ENCODE peak calls at places on chromosome 14, in eight cellular contexts. W, S, N, U, J, K, B and L are unnamed samples.

GRCh38 chr14:26598672-26599131 is 869 bp upstream of the NOVA1 start:
- DNase-seq in J (no peak), N (no peak), B (no peak), U (no peak), W (no peak), S (no peak), K (no peak), L (peak)

GRCh38 chr14:63276016-63276415 is 42.7 kb downstream of the GPHB5 start:
- DNase-seq in W (no peak), S (no peak), N (no peak), B (no peak), U (no peak), K (no peak), J (no peak), L (no peak)

GRCh38 chr14:45891417-45892080 is 638.5 kb upstream of the MIS18BP1 start:
- DNase-seq in S (peak), K (peak), U (no peak), J (no peak), W (no peak), N (no peak), B (no peak), L (no peak)

GRCh38 chr14:70811578-70811977 is 2.3 kb upstream of the MAP3K9 start:
- DNase-seq in S (no peak), N (no peak), W (no peak), J (no peak), B (no peak), U (no peak), K (no peak), L (no peak)

GRCh38 chr14:65263161-65263788 is 149.3 kb upstream of the FUT8 start:
- DNase-seq in K (no peak), W (no peak), N (no peak), B (no peak), S (no peak), U (no peak), J (no peak), L (no peak)

GRCh38 chr14:94164685-94165431 is 9.3 kb upstream of the PPP4R4 start:
- DNase-seq in N (no peak), B (no peak), W (no peak), K (no peak), U (no peak), S (no peak), J (no peak), L (no peak)

GRCh38 chr14:105184461-105184860 is 3.3 kb upstream of the NUDT14 start:
- DNase-seq in B (no peak), N (no peak), W (no peak), J (no peak), U (no peak), K (no peak), S (no peak), L (no peak)

GRCh38 chr14:89252887-89253532 is 164.0 kb downstream of the FOXN3 start:
- DNase-seq in N (no peak), W (no peak), U (no peak), S (peak), K (no peak), B (no peak), J (no peak), L (no peak)

GRCh38 chr14:72844528-72844927 is 49.4 kb downstream of the DPF3 start:
- DNase-seq in W (no peak), B (no peak), S (no peak), U (no peak), K (no peak), N (no peak), J (no peak), L (no peak)

GRCh38 chr14:49581961-49582210 is 4.3 kb downstream of the RPS29 start:
- DNase-seq in B (no peak), S (no peak), U (no peak), N (no peak), W (no peak), K (no peak), J (no peak), L (no peak)

GRCh38 chr14:54778618-54779017 is 124.0 kb downstream of the GCH1 start:
- DNase-seq in S (no peak), N (no peak), B (no peak), J (peak), K (no peak), W (no peak), U (no peak), L (no peak)

GRCh38 chr14:90624732-90625444 is 191.3 kb downstream of the TTC7B start:
- DNase-seq in U (no peak), N (no peak), S (no peak), B (no peak), J (no peak), W (no peak), K (no peak), L (no peak)

GRCh38 chr14:64715146-64715627 is 11.0 kb downstream of the PLEKHG3 start:
- DNase-seq in J (no peak), W (no peak), U (no peak), N (no peak), K (no peak), B (no peak), S (no peak), L (no peak)

GRCh38 chr14:50620341-50620740 is 47.8 kb downstream of the SAV1 start:
- DNase-seq in B (no peak), S (no peak), W (no peak), K (no peak), N (no peak), U (no peak), J (no peak), L (no peak)

GRCh38 chr14:62497708-62498107 is 547.5 kb downstream of the KCNH5 start:
- DNase-seq in W (no peak), J (no peak), B (no peak), S (no peak), U (no peak), N (no peak), K (no peak), L (no peak)

GRCh38 chr14:74976264-74977113 is 21.1 kb upstream of the PGF start:
- DNase-seq in B (no peak), W (no peak), N (no peak), U (no peak), S (no peak), K (no peak), J (no peak), L (no peak)

GRCh38 chr14:39491134-39491541 is 58.9 kb upstream of the FBXO33 start:
- DNase-seq in S (no peak), K (no peak), J (no peak), W (peak), U (no peak), B (no peak), N (peak), L (no peak)

GRCh38 chr14:65850429-65851145 is 438.1 kb downstream of the FUT8 start:
- DNase-seq in S (no peak), K (no peak), B (no peak), N (no peak), U (no peak), W (no peak), J (no peak), L (no peak)

GRCh38 chr14:96844857-96845570 is 47.8 kb downstream of the VRK1 start:
- DNase-seq in U (no peak), S (no peak), K (no peak), B (no peak), N (no peak), J (no peak), W (no peak), L (no peak)

GRCh38 chr14:87411370-87411769 is 581.6 kb downstream of the GALC start:
- DNase-seq in K (no peak), S (no peak), U (no peak), B (no peak), W (no peak), J (no peak), N (no peak), L (no peak)

GRCh38 chr14:33799705-33800269 is 151.1 kb downstream of the EGLN3 start:
- DNase-seq in U (peak), W (no peak), S (no peak), K (peak), J (peak), B (no peak), N (no peak), L (no peak)

GRCh38 chr14:37709419-37710195 is 114.2 kb downstream of the TTC6 start:
- DNase-seq in U (no peak), B (no peak), N (peak), K (no peak), J (no peak), W (no peak), S (no peak), L (no peak)

GRCh38 chr14:104116544-104117340 is 21.6 kb upstream of the KIF26A start:
- DNase-seq in B (peak), U (peak), K (peak), S (no peak), J (peak), N (peak), W (no peak), L (no peak)

DNA sequence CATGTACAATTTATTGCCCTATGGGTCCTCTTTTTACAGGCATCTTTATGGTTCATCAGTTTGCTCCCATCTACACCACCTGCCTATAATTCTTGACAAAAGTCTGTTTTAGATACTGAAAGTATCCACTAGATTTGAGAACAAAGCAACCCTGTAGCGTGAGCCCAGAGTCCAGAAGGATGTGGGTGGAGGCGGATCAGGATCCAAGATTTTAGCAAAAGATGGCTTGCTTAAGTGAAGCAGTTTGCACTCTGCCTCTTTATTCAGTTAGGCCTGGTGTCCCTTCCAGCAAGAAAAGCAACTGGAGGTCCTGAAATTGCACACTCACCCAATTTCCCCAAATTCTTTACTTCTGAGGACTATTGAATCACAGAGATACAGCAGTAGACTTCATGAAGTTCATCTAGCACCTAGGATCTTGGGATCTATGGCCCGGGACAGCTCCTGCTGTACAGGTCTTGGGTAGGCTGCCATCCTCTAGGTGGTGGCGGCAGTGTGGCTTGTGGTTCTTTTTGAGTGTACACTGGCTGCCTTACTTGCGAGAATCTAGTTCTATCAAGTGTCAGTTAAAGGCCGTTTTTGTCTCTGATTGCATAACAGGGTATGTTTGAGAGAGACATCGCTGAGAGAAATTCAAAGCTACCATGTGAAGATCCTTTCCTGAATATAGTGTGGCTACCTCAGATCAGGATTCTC is 873.2 kb downstream of the NRXN3 start:
- DNase-seq in N (no peak), K (no peak), S (no peak), J (no peak), W (no peak), U (no peak), B (no peak), L (no peak)
- TF ChIP-seq CTCF in N (no peak), K (no peak), S (no peak), J (no peak), W (no peak), U (no peak), B (no peak), L (no peak)

DNA sequence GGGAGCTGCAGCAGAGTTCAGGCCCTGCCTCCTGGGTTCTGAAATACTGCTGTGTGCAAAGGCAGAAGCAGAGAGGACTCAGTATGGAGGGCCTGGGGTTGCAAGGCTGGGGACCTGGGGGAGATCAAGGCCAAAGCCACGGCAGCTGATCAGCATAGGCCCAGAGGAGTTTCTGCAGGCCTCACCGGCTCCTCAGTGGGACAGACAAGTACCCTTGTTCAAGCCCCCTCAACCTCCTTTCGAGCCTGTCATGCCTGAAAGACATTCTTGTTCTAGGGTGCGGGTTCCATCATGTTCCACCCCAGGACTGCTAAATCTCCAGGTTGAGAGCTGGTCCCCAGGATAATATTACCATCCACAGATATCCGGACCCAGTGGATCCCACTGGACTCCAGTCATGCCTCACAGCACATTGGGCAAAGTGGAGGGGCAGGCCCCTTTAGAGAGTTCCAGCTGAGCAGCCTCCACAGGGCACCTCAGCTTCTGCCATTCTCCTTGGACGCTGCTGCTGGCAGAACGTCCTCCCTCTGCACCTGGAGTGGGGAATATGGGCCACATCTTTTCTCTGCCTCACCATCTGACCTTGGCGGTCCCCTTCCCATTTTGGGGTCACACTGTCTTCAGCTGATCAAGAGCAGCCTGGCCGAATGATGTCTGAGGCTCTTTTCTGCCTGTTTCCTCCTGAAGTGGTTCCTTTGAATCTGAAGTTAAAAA is 137.5 kb downstream of the BCL11B start:
- DNase-seq in K (no peak), U (no peak), B (peak), N (no peak), W (no peak), J (no peak), S (no peak), L (no peak)
- H3K27ac ChIP-seq in K (no peak), U (no peak), B (no peak), N (no peak), W (no peak), J (no peak), S (no peak), L (no peak)

DNA sequence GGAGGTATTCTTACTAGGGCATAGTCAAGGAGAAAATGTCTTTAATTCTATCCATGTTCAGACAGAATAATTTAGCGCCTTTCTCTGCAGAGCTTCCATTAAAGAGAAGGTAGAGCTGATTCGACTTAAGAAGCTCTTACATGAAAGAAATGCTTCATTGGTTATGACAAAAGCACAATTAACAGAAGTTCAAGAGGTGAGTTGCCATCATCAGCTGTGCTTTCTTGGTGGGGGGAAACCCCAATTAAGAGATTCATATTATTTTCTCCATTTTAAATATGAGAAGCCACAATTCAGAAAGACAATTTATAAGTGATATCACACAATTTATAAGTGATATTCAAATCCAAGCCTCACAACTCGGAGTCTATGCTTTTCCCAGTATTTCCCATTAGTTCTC is 27.8 kb downstream of the RPGRIP1 start:
- DNase-seq in S (no peak), K (no peak), B (no peak), U (no peak), N (no peak), J (no peak), W (no peak), L (no peak)
- H3K4me3 ChIP-seq in S (peak), K (no peak), B (no peak), U (no peak), N (no peak), J (no peak), W (no peak), L (no peak)

DNA sequence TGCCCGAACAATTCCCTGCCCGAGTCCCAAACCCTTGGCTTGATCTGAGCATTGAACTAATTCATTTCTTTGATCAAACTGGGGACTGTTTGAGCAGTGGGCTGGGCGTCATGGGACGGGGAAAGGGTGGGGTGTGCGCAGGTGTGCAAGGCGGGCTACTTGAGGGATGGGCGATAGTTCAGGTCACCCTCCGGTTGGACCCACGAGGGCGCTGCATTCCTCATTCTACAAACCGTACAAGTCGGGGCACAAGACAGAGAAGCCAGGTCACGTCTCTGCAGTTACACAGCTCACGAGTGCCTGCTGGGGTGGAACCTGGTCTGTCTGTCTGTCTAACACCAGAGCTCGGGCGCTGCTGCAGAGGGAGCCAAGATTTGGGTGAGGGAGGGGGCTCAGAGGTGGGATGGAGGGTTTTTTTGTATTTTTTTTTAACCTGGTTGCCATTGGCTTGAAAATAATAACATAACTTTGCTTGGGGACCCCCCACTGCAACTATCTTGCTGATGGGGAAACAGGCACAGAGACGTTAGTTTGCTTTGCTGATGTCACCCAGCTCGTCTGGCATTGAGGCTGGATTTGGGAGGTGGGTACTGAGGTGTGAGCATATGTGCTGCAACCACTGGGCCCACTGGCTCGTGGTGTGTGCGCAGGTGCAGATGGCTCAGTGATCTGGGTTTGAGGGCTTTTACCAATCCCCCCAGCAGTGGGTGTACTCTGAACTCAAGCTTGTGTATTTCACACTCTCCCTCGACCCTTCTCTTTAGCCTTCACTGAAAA is 7.6 kb upstream of the RTL1 start:
- DNase-seq in K (peak), B (no peak), S (no peak), U (no peak), N (no peak), W (no peak), J (no peak), L (no peak)
- TF ChIP-seq CTCF in K (no peak), B (no peak), S (peak), U (no peak), N (no peak), W (no peak), J (no peak), L (no peak)

DNA sequence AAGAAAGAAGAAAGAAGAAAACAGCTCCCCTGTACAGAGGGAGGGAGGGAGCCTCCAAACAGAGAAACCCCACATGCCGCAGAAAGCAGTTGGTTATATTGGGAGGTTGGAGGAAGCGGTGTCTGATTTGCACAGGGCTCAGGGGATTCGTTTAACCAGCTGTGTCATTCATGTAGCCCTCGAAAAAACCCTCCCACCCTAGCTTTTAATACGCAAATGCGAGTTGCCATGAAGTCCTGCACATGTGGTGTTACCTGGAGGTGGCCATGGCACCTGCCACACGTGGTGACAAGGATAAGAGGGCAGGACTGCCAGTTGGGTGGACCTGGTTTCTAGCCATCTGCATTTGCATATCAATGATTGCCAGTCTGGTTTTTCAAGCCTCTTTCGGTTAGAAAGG is 40.9 kb downstream of the TMEM30B start:
- DNase-seq in J (no peak), W (no peak), K (no peak), N (no peak), U (no peak), B (no peak), S (no peak), L (no peak)
- H3K27ac ChIP-seq in J (no peak), W (no peak), K (no peak), N (no peak), U (no peak), B (no peak), S (no peak), L (no peak)

DNA sequence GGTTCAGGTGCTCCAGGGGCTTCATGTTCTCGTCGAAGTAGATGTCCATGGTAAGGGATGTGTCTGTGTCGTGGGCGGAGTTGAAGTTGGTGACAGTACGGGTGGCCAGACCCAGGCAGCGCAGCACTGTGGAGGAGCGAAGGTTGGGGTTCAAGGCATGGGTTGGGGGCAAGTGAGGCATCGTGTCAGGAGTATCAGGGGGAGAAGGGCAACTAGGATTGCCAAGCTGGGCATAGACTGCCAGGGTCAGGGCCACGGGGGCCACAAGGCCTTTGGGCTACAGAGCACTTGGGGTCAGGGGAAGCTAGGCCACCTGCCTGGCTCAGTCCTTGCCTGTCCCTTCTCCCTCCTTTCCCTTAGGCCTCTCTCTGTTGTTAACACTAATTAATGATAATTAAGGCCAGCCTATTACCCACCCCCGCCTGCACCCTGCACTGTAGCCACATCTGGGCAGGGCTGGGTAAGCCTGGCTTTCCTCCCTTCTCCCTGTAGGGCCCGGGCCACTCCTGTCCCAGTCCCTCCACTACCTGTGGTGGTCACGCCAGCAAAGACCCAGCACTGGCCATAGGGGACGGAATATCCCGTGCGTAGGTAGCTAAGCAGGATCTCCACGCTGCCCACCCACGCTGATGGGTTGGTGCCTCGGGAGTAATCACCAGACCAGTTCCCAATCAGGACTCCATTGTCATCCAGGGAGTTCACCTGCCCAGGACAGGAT is 4.3 kb downstream of the TGM1 start:
- DNase-seq in N (no peak), K (no peak), W (no peak), B (no peak), U (no peak), J (no peak), S (no peak), L (no peak)
- H3K4me3 ChIP-seq in N (no peak), K (no peak), W (no peak), B (no peak), U (no peak), J (no peak), S (no peak), L (no peak)

DNA sequence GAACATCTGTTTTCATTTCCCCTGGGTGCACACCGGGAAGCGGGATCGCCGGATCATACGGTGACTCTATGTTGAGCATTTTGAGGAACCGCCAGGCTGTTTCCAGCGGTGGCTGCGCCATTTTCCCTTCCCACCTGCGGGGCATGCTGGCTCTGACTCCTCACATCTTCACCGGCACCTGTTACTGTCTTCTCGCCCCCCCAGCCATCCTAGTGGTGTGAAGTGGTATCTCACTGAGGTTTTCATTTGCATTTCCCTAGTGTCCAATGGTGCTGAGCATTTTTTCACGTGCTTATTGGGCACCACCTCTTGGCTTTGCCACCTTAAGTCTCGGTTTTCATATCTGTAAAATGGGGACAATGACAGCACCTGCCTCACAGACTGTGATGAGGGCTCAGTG is 44.1 kb upstream of the EML1 start:
- DNase-seq in S (no peak), B (no peak), U (peak), K (no peak), N (no peak), W (no peak), J (no peak), L (no peak)
- TF ChIP-seq CTCF in S (peak), B (no peak), U (no peak), K (no peak), N (no peak), W (no peak), J (no peak), L (no peak)